ENCODE peak calls at places on chromosomes 13 and 19, in four cellular contexts. S is amniotic epithelial cell; O is fibroblast of lung; L is activated T-cell treated with anti-CD3 and anti-CD28 coated beads, Interleukin-2, amount 50 U/mL, for 72 hours. T is an unnamed sample.

GRCh38 chr19:13961826-13962737 is 9.8 kb downstream of the DCAF15 start:
- DNase-seq in S (no peak), O (peak), L (no peak), T (no peak)

GRCh38 chr13:109226631-109227030 is 559.8 kb downstream of the IRS2 start:
- DNase-seq in S (no peak), O (no peak), L (no peak), T (no peak)

GRCh38 chr19:6551607-6552450 is 21.0 kb downstream of the TNFSF9 start:
- DNase-seq in S (no peak), O (no peak), L (peak), T (no peak)

GRCh38 chr13:33150146-33150545 is 133.9 kb downstream of the KL start:
- DNase-seq in S (no peak), O (peak), L (no peak), T (no peak)

GRCh38 chr13:25203256-25203794 is 31.2 kb upstream of the AMER2 start:
- DNase-seq in S (no peak), O (no peak), L (no peak), T (no peak)

GRCh38 chr19:55520691-55521292 is 16.1 kb downstream of the SBK2 start:
- DNase-seq in S (no peak), O (no peak), L (no peak), T (no peak)

GRCh38 chr19:50173144-50173543 is 10.1 kb upstream of the IZUMO2 start:
- DNase-seq in S (no peak), O (no peak), L (peak), T (peak)

GRCh38 chr19:29266603-29267002 is 53.7 kb upstream of the UQCRFS1 start:
- DNase-seq in S (no peak), O (no peak), L (no peak), T (no peak)

GRCh38 chr19:40279120-40279551 is 6.0 kb downstream of the AKT2 start:
- DNase-seq in S (peak), O (peak), L (no peak), T (no peak)

T was measured in M059J.